ENCODE peak calls at places on chromosome 6, in five cellular contexts. One of them, this sample, is unnamed.

GRCh38 chr6:13472099-13472498 is 15.3 kb downstream of the GFOD1 start:
- DNase-seq in CD8-positive, alpha-beta memory T cell: no peak
- DNase-seq in fibroblast of mammary gland: no peak
- DNase-seq in heart right ventricle: no peak
- DNase-seq in spleen: no peak
- DNase-seq in this sample: no peak

GRCh38 chr6:31791324-31792089 is 4.0 kb downstream of the VARS1 start:
- DNase-seq in CD8-positive, alpha-beta memory T cell: peak
- DNase-seq in fibroblast of mammary gland: peak
- DNase-seq in spleen: no peak
- DNase-seq in heart right ventricle: no peak
- DNase-seq in this sample: no peak

GRCh38 chr6:140897804-140898573 is 1234.7 kb upstream of the GJE1 start:
- DNase-seq in heart right ventricle: peak
- DNase-seq in CD8-positive, alpha-beta memory T cell: no peak
- DNase-seq in spleen: peak
- DNase-seq in fibroblast of mammary gland: no peak
- DNase-seq in this sample: no peak

GRCh38 chr6:170044836-170045562 is 245.9 kb downstream of the DLL1 start:
- DNase-seq in CD8-positive, alpha-beta memory T cell: no peak
- DNase-seq in heart right ventricle: no peak
- DNase-seq in spleen: peak
- DNase-seq in fibroblast of mammary gland: no peak
- DNase-seq in this sample: no peak

GRCh38 chr6:38640216-38640909 is 634 bp upstream of the BTBD9 start:
- DNase-seq in CD8-positive, alpha-beta memory T cell: no peak
- DNase-seq in spleen: peak
- DNase-seq in heart right ventricle: no peak
- DNase-seq in fibroblast of mammary gland: no peak
- DNase-seq in this sample: no peak

GRCh38 chr6:33622456-33623431 is 1.6 kb downstream of the ITPR3 start:
- DNase-seq in heart right ventricle: no peak
- DNase-seq in fibroblast of mammary gland: peak
- DNase-seq in CD8-positive, alpha-beta memory T cell: no peak
- DNase-seq in spleen: no peak
- DNase-seq in this sample: no peak

GRCh38 chr6:27593200-27593818 is 120.4 kb upstream of the ZNF184 start:
- DNase-seq in spleen: no peak
- DNase-seq in CD8-positive, alpha-beta memory T cell: no peak
- DNase-seq in fibroblast of mammary gland: no peak
- DNase-seq in heart right ventricle: no peak
- DNase-seq in this sample: no peak

GRCh38 chr6:102798631-102799030 is 1405.1 kb downstream of the GRIK2 start:
- DNase-seq in fibroblast of mammary gland: no peak
- DNase-seq in heart right ventricle: no peak
- DNase-seq in CD8-positive, alpha-beta memory T cell: no peak
- DNase-seq in spleen: no peak
- DNase-seq in this sample: no peak

GRCh38 chr6:65922049-65922448 is 215.0 kb upstream of the EYS start:
- DNase-seq in fibroblast of mammary gland: no peak
- DNase-seq in heart right ventricle: no peak
- DNase-seq in spleen: no peak
- DNase-seq in CD8-positive, alpha-beta memory T cell: no peak
- DNase-seq in this sample: no peak

GRCh38 chr6:41335296-41335695 is at the start of gene NCR2:
- DNase-seq in CD8-positive, alpha-beta memory T cell: no peak
- DNase-seq in fibroblast of mammary gland: no peak
- DNase-seq in spleen: no peak
- DNase-seq in heart right ventricle: no peak
- DNase-seq in this sample: no peak

GRCh38 chr6:26043389-26044139 is 43.7 kb upstream of the HFE start:
- DNase-seq in fibroblast of mammary gland: peak
- DNase-seq in CD8-positive, alpha-beta memory T cell: peak
- DNase-seq in heart right ventricle: peak
- DNase-seq in spleen: peak
- DNase-seq in this sample: no peak

GRCh38 chr6:116405147-116405546 is 34.4 kb downstream of the DSE start:
- DNase-seq in heart right ventricle: no peak
- DNase-seq in CD8-positive, alpha-beta memory T cell: no peak
- DNase-seq in spleen: no peak
- DNase-seq in fibroblast of mammary gland: peak
- DNase-seq in this sample: no peak

GRCh38 chr6:164208371-164208770 is 793.9 kb downstream of the QKI start:
- DNase-seq in spleen: no peak
- DNase-seq in CD8-positive, alpha-beta memory T cell: no peak
- DNase-seq in fibroblast of mammary gland: no peak
- DNase-seq in heart right ventricle: no peak
- DNase-seq in this sample: no peak

GRCh38 chr6:23621026-23621425 is 505.0 kb upstream of the NRSN1 start:
- DNase-seq in spleen: no peak
- DNase-seq in CD8-positive, alpha-beta memory T cell: no peak
- DNase-seq in fibroblast of mammary gland: peak
- DNase-seq in heart right ventricle: no peak
- DNase-seq in this sample: no peak

GRCh38 chr6:111747791-111748190 is 125.5 kb downstream of the FYN start:
- DNase-seq in spleen: no peak
- DNase-seq in fibroblast of mammary gland: no peak
- DNase-seq in heart right ventricle: no peak
- DNase-seq in CD8-positive, alpha-beta memory T cell: no peak
- DNase-seq in this sample: no peak

GRCh38 chr6:162151050-162151658 is 576.4 kb downstream of the PRKN start:
- DNase-seq in heart right ventricle: no peak
- DNase-seq in fibroblast of mammary gland: peak
- DNase-seq in CD8-positive, alpha-beta memory T cell: no peak
- DNase-seq in spleen: no peak
- DNase-seq in this sample: no peak

GRCh38 chr6:170211404-170212025 is 79.4 kb downstream of the DLL1 start:
- DNase-seq in CD8-positive, alpha-beta memory T cell: no peak
- DNase-seq in heart right ventricle: no peak
- DNase-seq in spleen: peak
- DNase-seq in fibroblast of mammary gland: no peak
- DNase-seq in this sample: no peak

GRCh38 chr6:34745277-34746103 is 11.8 kb upstream of the SNRPC start:
- DNase-seq in fibroblast of mammary gland: no peak
- DNase-seq in CD8-positive, alpha-beta memory T cell: no peak
- DNase-seq in spleen: no peak
- DNase-seq in heart right ventricle: no peak
- DNase-seq in this sample: no peak

GRCh38 chr6:14533446-14533845 is 415.9 kb downstream of the CD83 start:
- DNase-seq in CD8-positive, alpha-beta memory T cell: no peak
- DNase-seq in spleen: no peak
- DNase-seq in fibroblast of mammary gland: no peak
- DNase-seq in heart right ventricle: no peak
- DNase-seq in this sample: no peak

GRCh38 chr6:66558189-66558588 is 851.2 kb upstream of the EYS start:
- DNase-seq in fibroblast of mammary gland: no peak
- DNase-seq in spleen: no peak
- DNase-seq in CD8-positive, alpha-beta memory T cell: no peak
- DNase-seq in heart right ventricle: no peak
- DNase-seq in this sample: peak

GRCh38 chr6:104955927-104956662 is 812 bp upstream of the LIN28B start:
- DNase-seq in spleen: no peak
- DNase-seq in heart right ventricle: no peak
- DNase-seq in fibroblast of mammary gland: no peak
- DNase-seq in CD8-positive, alpha-beta memory T cell: no peak
- DNase-seq in this sample: no peak

GRCh38 chr6:104955491-104955890 is 1.4 kb upstream of the LIN28B start:
- DNase-seq in fibroblast of mammary gland: no peak
- DNase-seq in CD8-positive, alpha-beta memory T cell: no peak
- DNase-seq in heart right ventricle: no peak
- DNase-seq in spleen: no peak
- DNase-seq in this sample: peak

GRCh38 chr6:104953410-104953953 is 3.4 kb upstream of the LIN28B start:
- DNase-seq in heart right ventricle: no peak
- DNase-seq in CD8-positive, alpha-beta memory T cell: no peak
- DNase-seq in spleen: no peak
- DNase-seq in fibroblast of mammary gland: no peak
- DNase-seq in this sample: no peak

GRCh38 chr6:104952911-104953409 is 3.9 kb upstream of the LIN28B start:
- DNase-seq in heart right ventricle: no peak
- DNase-seq in CD8-positive, alpha-beta memory T cell: no peak
- DNase-seq in fibroblast of mammary gland: no peak
- DNase-seq in spleen: no peak
- DNase-seq in this sample: no peak

DNA sequence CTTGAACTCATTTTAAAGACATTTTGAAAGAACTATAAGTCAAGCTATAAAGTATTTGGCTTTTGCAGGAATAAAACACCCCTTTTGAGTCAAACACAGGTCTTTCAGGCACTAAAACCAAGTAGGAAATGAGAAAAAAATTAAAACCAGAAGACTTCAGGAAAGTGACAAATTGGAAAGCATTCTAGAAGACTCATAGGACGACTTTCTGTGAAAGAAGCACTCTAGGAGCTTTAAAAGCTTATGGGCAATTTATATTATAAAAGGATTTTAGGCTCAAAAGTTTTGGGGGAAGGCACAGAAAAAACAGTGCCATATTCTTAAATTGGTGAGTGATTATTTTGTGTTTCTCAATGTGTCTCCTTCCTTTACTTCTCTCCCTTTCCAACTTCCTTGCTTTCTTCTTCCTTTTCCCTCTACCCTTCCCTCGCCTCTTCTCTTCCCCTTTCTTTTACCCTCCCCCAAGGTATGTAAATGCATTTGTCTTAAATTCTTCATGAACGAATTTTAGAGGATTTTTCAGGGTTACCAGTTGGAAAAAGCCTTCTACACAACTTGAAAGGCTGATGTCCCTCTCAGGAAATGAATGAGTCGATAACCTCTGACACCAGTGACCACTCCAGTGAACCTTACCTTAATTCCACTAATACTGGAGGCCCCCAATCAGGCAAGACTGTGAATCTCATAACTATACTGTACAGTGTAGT is 2.7 kb upstream of the LIN28B start:
- DNase-seq in fibroblast of mammary gland: no peak
- DNase-seq in spleen: no peak
- DNase-seq in CD8-positive, alpha-beta memory T cell: no peak
- DNase-seq in heart right ventricle: no peak
- DNase-seq in this sample: no peak
- H3K4me3 ChIP-seq in fibroblast of mammary gland: no peak
- H3K4me3 ChIP-seq in spleen: no peak
- H3K4me3 ChIP-seq in CD8-positive, alpha-beta memory T cell: no peak
- H3K4me3 ChIP-seq in heart right ventricle: no peak
- H3K4me3 ChIP-seq in this sample: no peak

GRCh38 chr6:167827062-167827587 is 414 bp downstream of the AFDN start:
- DNase-seq in spleen: peak
- DNase-seq in heart right ventricle: peak
- DNase-seq in fibroblast of mammary gland: no peak
- DNase-seq in CD8-positive, alpha-beta memory T cell: no peak
- DNase-seq in this sample: no peak

GRCh38 chr6:167828325-167828956 is 1.7 kb downstream of the AFDN start:
- DNase-seq in CD8-positive, alpha-beta memory T cell: no peak
- DNase-seq in spleen: no peak
- DNase-seq in heart right ventricle: no peak
- DNase-seq in fibroblast of mammary gland: no peak
- DNase-seq in this sample: no peak

GRCh38 chr6:167831281-167831680 is 4.6 kb downstream of the AFDN start:
- DNase-seq in heart right ventricle: no peak
- DNase-seq in fibroblast of mammary gland: no peak
- DNase-seq in spleen: no peak
- DNase-seq in CD8-positive, alpha-beta memory T cell: no peak
- DNase-seq in this sample: no peak

GRCh38 chr6:167827588-167828324 is 1.0 kb downstream of the AFDN start:
- DNase-seq in heart right ventricle: peak
- DNase-seq in fibroblast of mammary gland: no peak
- DNase-seq in CD8-positive, alpha-beta memory T cell: no peak
- DNase-seq in spleen: peak
- DNase-seq in this sample: no peak

GRCh38 chr6:167829513-167829912 is 2.8 kb downstream of the AFDN start:
- DNase-seq in CD8-positive, alpha-beta memory T cell: no peak
- DNase-seq in fibroblast of mammary gland: no peak
- DNase-seq in heart right ventricle: no peak
- DNase-seq in spleen: no peak
- DNase-seq in this sample: no peak
- H3K4me3 ChIP-seq in CD8-positive, alpha-beta memory T cell: no peak
- H3K4me3 ChIP-seq in fibroblast of mammary gland: no peak
- H3K4me3 ChIP-seq in heart right ventricle: no peak
- H3K4me3 ChIP-seq in spleen: no peak
- H3K4me3 ChIP-seq in this sample: no peak

GRCh38 chr6:11260249-11261038 is 28.0 kb upstream of the NEDD9 start:
- DNase-seq in heart right ventricle: no peak
- DNase-seq in spleen: no peak
- DNase-seq in fibroblast of mammary gland: no peak
- DNase-seq in CD8-positive, alpha-beta memory T cell: no peak
- DNase-seq in this sample: no peak
- H3K4me3 ChIP-seq in heart right ventricle: no peak
- H3K4me3 ChIP-seq in spleen: no peak
- H3K4me3 ChIP-seq in fibroblast of mammary gland: no peak
- H3K4me3 ChIP-seq in CD8-positive, alpha-beta memory T cell: no peak
- H3K4me3 ChIP-seq in this sample: no peak

GRCh38 chr6:168132531-168133184 is 53.6 kb upstream of the FRMD1 start:
- DNase-seq in CD8-positive, alpha-beta memory T cell: no peak
- DNase-seq in fibroblast of mammary gland: peak
- DNase-seq in spleen: no peak
- DNase-seq in heart right ventricle: peak
- DNase-seq in this sample: no peak

GRCh38 chr6:168133186-168133585 is 54.2 kb upstream of the FRMD1 start:
- DNase-seq in heart right ventricle: peak
- DNase-seq in fibroblast of mammary gland: peak
- DNase-seq in spleen: no peak
- DNase-seq in CD8-positive, alpha-beta memory T cell: no peak
- DNase-seq in this sample: no peak

GRCh38 chr6:168130683-168131371 is 51.8 kb upstream of the FRMD1 start:
- DNase-seq in CD8-positive, alpha-beta memory T cell: no peak
- DNase-seq in heart right ventricle: no peak
- DNase-seq in fibroblast of mammary gland: no peak
- DNase-seq in spleen: no peak
- DNase-seq in this sample: no peak

GRCh38 chr6:168130168-168130651 is 51.2 kb upstream of the FRMD1 start:
- DNase-seq in CD8-positive, alpha-beta memory T cell: no peak
- DNase-seq in fibroblast of mammary gland: no peak
- DNase-seq in heart right ventricle: peak
- DNase-seq in spleen: no peak
- DNase-seq in this sample: no peak

DNA sequence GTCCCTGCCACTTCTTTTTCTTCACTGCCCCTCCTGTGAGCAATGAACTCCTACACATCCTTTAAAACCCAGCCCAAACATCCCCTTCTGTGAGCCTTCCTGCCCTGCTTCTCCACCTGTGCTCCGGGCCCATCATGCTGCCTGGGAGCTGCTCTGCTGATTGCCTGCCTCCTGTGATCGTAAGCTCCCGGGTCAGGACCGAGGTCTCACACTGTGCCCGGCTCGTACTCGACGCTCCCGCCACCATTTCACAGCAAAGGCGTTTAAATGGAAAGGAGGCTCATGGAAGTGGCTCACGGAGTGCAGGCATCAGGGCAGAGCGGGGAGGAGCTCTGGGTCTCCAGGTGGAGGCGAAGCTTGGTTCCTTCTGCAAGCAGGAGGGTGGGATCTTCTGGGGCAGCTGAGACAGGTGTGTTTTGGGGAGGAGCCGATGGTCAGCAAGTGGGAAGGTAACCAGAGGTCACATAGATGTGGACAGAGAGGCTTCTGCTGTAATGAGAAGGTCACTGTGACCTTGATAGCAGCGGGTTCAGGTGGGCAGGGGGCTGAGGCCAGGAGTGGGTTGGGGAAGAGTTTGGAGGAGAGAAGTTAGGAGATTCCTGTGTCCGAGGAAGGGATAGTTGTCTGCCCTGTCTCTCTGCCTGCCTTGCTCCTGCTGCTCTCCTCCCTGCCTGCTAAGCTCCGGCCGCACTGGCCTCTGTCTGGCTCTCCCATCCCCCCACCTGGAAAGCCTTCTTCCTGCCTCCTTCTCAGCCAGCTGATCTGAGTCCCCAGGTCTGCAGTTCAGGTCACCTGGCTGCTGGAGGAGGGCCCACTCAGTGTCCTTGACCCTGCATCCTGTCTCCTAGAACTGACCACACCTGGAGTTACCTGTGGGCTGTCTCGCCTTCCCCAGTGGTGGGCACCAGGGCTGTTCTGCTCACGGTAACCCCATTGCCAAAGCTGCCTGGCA is 52.7 kb upstream of the FRMD1 start:
- DNase-seq in heart right ventricle: no peak
- DNase-seq in spleen: no peak
- DNase-seq in CD8-positive, alpha-beta memory T cell: no peak
- DNase-seq in fibroblast of mammary gland: no peak
- DNase-seq in this sample: no peak
- H3K4me3 ChIP-seq in heart right ventricle: no peak
- H3K4me3 ChIP-seq in spleen: no peak
- H3K4me3 ChIP-seq in CD8-positive, alpha-beta memory T cell: no peak
- H3K4me3 ChIP-seq in fibroblast of mammary gland: no peak
- H3K4me3 ChIP-seq in this sample: no peak